ENCODE peak calls at places on chromosomes 16 and 17, in five cellular contexts. P is CD8-positive, alpha-beta memory T cell; W is cardiac muscle cell; D is MG63; V is Peyer's patch. N is an unnamed sample.
A peak's percentile ranks its signal among the peaks of the same experiment; 100 is the strongest.

GRCh38 chr16:75087040-75087979 is 29.3 kb downstream of the LDHD start:
- DNase-seq in V (no peak), W (peak; percentile 91), P (no peak), D (peak; percentile 47), N (peak; percentile 41)

GRCh38 chr17:43219001-43219400 is 7.3 kb downstream of the TMEM106A start:
- DNase-seq in V (no peak), D (no peak), W (no peak), P (no peak), N (no peak)

GRCh38 chr17:2435852-2436251 is 35.0 kb upstream of the MNT start:
- DNase-seq in V (no peak), D (no peak), P (no peak), W (peak; percentile 14), N (no peak)

GRCh38 chr17:9204026-9204425 is 182.7 kb downstream of the NTN1 start:
- DNase-seq in V (no peak), P (no peak), W (no peak), D (no peak), N (no peak)

GRCh38 chr17:31096106-31096436 is 1.3 kb downstream of the NF1 start:
- DNase-seq in V (no peak), W (peak; percentile 7), D (no peak), P (no peak), N (no peak)

GRCh38 chr17:75273968-75274708 is 3.1 kb upstream of the MIF4GD start:
- DNase-seq in P (no peak), W (no peak), V (no peak), D (peak; percentile 73), N (peak; percentile 62)

GRCh38 chr16:87246269-87247065 is 70.7 kb downstream of the C16orf95 start:
- DNase-seq in W (no peak), P (no peak), V (no peak), D (no peak), N (no peak)

GRCh38 chr17:40548982-40549680 is 16.1 kb downstream of the CCR7 start:
- DNase-seq in V (peak; percentile 56), W (no peak), D (peak; percentile 87), P (no peak), N (peak; percentile 88)

GRCh38 chr16:87042551-87043272 is 274.5 kb downstream of the C16orf95 start:
- DNase-seq in D (no peak), W (no peak), V (no peak), P (no peak), N (no peak)

GRCh38 chr17:3983945-3984484 is 19.8 kb upstream of the ATP2A3 start:
- DNase-seq in P (no peak), W (no peak), D (peak; percentile 56), V (peak; percentile 47), N (no peak)

GRCh38 chr16:60438894-60439293 is 1597.3 kb downstream of the CDH8 start:
- DNase-seq in D (no peak), P (no peak), W (no peak), V (no peak), N (no peak)
- H3K9me3 ChIP-seq in D (no peaks in the 10 kb centered on the region), P (no peaks in the 10 kb centered on the region), W (no peaks in the 10 kb centered on the region), V (no peaks in the 10 kb centered on the region), N (no peaks in the 10 kb centered on the region)

DNA sequence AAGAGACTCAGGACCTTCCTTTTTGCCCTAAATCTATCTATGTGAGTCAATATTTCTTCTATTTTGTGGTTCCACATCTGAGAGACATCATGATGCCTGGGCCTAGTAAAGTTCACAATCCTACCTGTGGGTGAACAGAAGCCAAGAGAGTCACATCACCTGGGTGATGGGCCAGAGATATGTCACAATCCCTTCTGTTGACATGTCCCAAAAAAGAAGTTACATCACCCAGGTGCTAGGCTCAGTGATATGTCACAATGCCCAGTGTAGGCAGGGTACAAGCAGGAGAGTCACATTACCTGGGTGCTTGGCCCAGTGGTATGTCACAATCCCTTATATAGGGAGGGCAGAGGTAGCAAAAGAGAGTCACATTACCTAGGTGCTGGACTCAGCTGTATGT is 2101.9 kb downstream of the TP53TG3F start:
- DNase-seq in W (no peak), P (no peak), V (no peak), D (no peak), N (no peak)
- H3K9me3 ChIP-seq in W (no peaks in the 10 kb centered on the region), P (no peaks in the 10 kb centered on the region), V (no peaks in the 10 kb centered on the region), D (no peaks in the 10 kb centered on the region), N (no peaks in the 10 kb centered on the region)

DNA sequence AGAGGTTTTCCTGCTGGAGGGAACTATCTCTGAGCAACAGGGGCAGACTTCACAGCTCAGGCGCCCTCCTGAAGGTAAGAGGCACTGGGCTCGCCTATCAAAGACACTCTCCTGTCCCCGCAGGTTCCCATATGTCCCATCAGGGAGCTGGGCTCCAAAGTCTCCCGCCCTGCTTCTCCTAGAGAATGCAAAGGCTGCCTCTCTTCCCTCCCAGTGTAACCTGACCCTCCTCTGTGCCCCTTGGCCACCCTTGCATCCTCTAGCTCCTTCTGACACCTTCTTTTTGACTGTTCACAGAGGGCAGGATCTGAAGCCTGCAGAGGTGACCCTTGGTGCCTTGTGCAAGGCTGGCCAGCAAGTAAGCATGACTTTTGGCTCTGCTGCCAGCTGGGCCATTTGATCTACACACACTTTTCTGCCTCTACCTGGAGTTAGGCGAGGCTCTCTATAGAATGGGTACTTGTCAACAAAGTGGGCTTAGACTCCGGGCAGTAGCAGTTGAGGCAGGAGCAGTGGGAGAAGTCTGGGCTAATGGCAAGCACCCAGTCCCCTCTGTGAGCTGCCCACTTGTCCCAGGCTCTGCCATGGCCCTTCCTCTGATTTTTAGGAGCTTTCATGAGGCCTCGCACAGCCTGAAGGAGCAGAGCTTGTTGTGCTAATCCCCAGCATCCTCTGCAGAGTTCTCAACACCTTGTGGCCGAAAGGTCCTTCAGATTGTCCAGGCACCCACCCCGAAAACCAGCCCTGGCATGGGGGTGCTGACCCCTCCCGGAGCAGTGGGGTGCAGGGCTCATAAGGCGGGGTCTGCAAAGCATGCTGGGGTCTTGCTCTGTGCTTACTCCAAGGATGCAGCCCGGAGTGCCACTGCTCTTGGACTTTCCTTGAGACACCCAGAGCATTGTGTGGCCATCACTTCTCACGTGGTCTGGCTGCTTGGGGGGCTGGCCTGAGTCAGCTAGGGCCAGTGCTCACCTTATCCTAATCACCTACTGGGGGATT is 122.9 kb downstream of the METRNL start:
- DNase-seq in D (no peak), V (peak; percentile 41), P (no peak), W (no peak), N (no peak)
- H3K9me3 ChIP-seq in D (peaks cover 2% of the 10 kb centered on the region), V (no peaks in the 10 kb centered on the region), P (no peaks in the 10 kb centered on the region), W (no peaks in the 10 kb centered on the region), N (no peaks in the 10 kb centered on the region)

GRCh38 chr17:46831573-46832305 is 13.2 kb upstream of the WNT3 start:
- DNase-seq in W (no peak), D (no peak), P (no peak), V (no peak), N (no peak)
- H3K9me3 ChIP-seq in W (no peaks in the 10 kb centered on the region), D (no peaks in the 10 kb centered on the region), P (no peaks in the 10 kb centered on the region), V (no peaks in the 10 kb centered on the region), N (peaks cover 6% of the 10 kb centered on the region)

GRCh38 chr17:22268912-22269220 is 576.5 kb downstream of the KCNJ18 start:
- DNase-seq in P (no peak), D (no peak), V (no peak), W (no peak), N (no peak)
- H3K9me3 ChIP-seq in P (no peaks in the 10 kb centered on the region), D (no peaks in the 10 kb centered on the region), V (no peaks in the 10 kb centered on the region), W (no peaks in the 10 kb centered on the region), N (no peaks in the 10 kb centered on the region)

GRCh38 chr16:1430214-1430758 is 592 bp upstream of the PERCC1 start:
- DNase-seq in D (no peak), V (no peak), P (no peak), W (no peak), N (no peak)
- H3K9me3 ChIP-seq in D (no peaks in the 10 kb centered on the region), V (no peaks in the 10 kb centered on the region), P (no peaks in the 10 kb centered on the region), W (no peaks in the 10 kb centered on the region), N (no peaks in the 10 kb centered on the region)

N was measured in adipocyte.